ENCODE peak calls at places on chromosomes 5 and 9, in four cellular contexts. E, H, Y and A are unnamed samples.
A peak's percentile ranks its signal among the peaks of the same experiment; 100 is the strongest.

GRCh38 chr5:140242890-140243585 is 59.9 kb downstream of the PFDN1 start:
- DNase-seq in E (no peak), H (no peak), Y (no peak), A (no peak)

GRCh38 chr5:99019812-99020697 is 91.2 kb upstream of the CHD1 start:
- DNase-seq in E (peak; percentile 40), H (peak; percentile 79), Y (peak; percentile 88), A (peak; percentile 74)

GRCh38 chr5:125017796-125018195 is 271.4 kb upstream of the ZNF608 start:
- DNase-seq in E (peak; percentile 11), H (no peak), Y (no peak), A (no peak)

GRCh38 chr5:180866985-180867384 is 5.9 kb upstream of the ZFP62 start:
- DNase-seq in E (no peak), H (no peak), Y (no peak), A (no peak)

GRCh38 chr5:73120222-73121108 is at the start of gene TMEM171:
- DNase-seq in E (peak; percentile 36), H (peak; percentile 44), Y (no peak), A (no peak)

GRCh38 chr9:74663456-74663855 is 166.3 kb downstream of the RORB start:
- DNase-seq in E (no peak), H (peak; percentile 48), Y (no peak), A (no peak)

GRCh38 chr5:151758141-151758429 is 346 bp downstream of the ATOX1 start:
- DNase-seq in E (no peak), H (no peak), Y (no peak), A (no peak)

GRCh38 chr9:19231126-19232035 is 888 bp downstream of the DENND4C start:
- DNase-seq in E (peak; percentile 20), H (peak; percentile 26), Y (no peak), A (no peak)

DNA sequence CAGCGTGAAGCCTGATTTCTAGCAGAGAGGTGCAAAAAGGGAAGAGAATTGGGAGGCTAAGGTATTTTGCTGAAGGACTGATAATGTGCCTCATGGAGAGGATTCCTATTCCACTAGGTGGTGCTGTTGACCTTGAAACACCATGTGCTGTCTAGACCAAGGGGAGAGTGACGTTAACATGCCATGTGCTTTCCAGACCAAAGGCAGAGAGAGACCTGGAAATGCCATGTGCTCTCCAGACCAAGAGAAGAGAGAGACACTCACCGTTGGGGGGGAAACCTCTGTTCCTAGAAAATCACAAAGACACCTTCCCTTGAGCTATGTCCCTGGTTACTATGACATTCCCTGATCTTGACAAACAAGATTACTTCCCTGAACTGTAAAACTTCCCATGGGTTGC is 286.0 kb upstream of the TUSC1 start:
- DNase-seq in E (peak; percentile 82), H (peak; percentile 61), Y (peak; percentile 15), A (peak; percentile 1)
- TF ChIP-seq CTCF in E (peak; percentile 54), H (peak; percentile 48), Y (peak; percentile 54), A (peak; percentile 65)

DNA sequence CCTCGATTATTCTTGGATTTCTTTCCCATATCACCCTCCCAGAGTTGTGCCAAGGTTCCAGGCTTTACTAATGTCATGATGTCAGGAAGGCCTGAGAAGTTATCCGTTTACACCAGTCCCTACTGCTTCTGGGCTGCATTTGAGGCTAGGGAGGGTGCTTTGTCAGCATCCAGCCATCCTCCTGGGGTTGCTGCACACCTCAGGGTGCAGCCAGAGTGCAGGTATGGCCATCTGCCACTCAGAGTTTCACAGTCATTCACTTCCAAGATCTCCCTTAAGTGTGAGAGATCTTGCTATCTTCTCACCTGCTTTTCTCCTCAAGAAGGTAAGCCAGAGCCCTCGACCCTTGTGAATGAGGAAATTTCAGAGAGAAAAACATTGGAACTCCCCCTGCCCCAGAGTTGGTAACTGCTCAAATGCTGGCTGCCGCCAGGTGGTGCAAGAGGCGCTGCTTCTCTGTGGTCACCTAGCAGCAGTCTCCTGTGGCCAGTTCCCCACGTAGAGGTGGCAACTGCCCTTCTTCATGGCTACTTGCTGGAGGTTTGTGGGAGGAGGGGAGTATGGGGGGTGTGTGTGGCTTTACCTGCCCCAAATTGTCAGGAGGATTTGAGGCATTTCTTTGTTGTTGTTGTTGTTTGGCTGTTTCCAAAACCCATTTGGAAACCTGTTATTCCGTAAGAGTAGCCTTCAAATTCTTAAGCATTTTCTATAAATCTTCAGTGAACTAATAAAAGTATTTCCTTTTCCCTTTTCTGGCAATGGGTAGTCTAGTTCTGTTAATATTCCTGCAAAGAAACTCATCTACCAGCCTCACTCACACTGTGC is 259.6 kb upstream of the DMRT1 start:
- DNase-seq in E (peak; percentile 35), H (peak; percentile 4), Y (no peak), A (no peak)
- TF ChIP-seq CTCF in E (peak; percentile 49), H (peak; percentile 48), Y (peak; percentile 23), A (peak; percentile 83)

GRCh38 chr5:169512385-169512784 is 71.2 kb upstream of the SPDL1 start:
- DNase-seq in E (no peak), H (no peak), Y (no peak), A (no peak)

GRCh38 chr5:169507051-169507450 is 76.5 kb upstream of the SPDL1 start:
- DNase-seq in E (no peak), H (no peak), Y (no peak), A (no peak)

DNA sequence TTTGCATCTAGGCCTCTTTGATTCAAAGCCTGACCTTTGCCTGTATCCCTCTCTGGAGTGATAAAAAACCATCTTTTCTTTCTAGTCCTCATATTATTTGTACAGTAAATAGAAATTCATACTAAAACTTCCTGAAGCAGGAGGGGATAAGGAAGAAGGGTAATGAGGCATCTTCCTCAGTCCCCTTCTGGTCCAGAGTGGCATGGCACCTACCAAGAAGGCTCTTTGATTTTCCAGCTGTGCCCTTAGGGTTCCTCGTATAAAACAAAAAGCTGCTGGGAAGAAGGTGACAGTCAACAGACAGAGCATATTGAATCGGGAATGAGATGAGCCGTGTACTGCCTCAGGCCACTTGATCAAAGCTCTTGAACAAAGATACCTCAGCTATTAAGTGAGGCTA is 71.9 kb upstream of the SPDL1 start:
- DNase-seq in E (no peak), H (no peak), Y (no peak), A (no peak)
- TF ChIP-seq CTCF in E (no peak), H (peak; percentile 11), Y (peak; percentile 12), A (peak; percentile 15)

DNA sequence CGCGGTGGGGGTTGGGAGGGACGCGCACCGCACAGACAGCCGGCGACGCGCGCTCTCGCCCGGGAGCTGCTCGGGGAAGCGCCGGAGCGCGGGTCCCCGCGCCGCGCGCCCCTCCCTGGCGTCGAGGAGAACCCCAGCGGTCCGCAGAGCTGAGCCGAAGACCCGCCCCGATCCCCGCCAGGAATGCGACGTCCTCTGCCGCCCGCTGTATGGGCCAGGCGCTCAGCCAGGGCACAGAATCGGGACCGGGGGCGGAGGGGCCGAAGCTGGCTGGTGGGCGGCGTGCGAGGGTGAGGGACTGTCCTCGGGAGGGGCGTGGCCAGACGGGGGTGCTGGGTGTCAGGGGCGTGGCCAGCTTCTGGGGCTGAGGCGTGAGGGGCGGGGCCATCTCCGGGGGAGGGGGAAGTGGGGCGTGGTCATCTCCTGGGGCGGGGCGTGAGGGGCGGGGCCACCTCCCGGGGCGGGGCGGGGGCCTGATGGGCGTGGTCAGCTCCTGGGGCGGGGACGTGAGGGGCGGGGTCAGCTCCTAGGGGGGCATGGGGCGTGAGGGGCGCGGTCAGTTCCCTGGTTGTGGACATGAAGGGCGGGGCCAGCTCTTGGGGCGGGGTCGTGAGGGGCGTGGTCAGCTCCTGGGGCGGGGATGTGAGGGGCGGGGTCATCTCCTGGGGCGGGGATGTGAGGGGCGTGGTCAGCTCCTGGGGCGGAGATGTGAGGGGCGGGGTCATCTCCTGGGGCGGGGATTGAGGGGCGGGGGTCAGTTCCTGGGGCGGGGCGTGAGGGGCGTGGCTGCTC is 965 bp downstream of the PTGDS start:
- DNase-seq in E (peak; percentile 89), H (peak; percentile 92), Y (no peak), A (no peak)
- TF ChIP-seq CTCF in E (no peak), H (no peak), Y (no peak), A (no peak)

GRCh38 chr5:77082280-77082679 is 4.8 kb downstream of the ZBED3 start:
- DNase-seq in E (no peak), H (no peak), Y (no peak), A (no peak)

GRCh38 chr5:77080905-77081304 is 6.2 kb downstream of the ZBED3 start:
- DNase-seq in E (no peak), H (no peak), Y (no peak), A (no peak)

GRCh38 chr5:77083088-77083487 is 4.0 kb downstream of the ZBED3 start:
- DNase-seq in E (no peak), H (no peak), Y (no peak), A (no peak)

GRCh38 chr5:77087484-77088291 is 603 bp upstream of the ZBED3 start:
- DNase-seq in E (no peak), H (peak; percentile 95), Y (no peak), A (no peak)

GRCh38 chr5:77086611-77087483 is at the start of gene ZBED3:
- DNase-seq in E (peak; percentile 89), H (peak; percentile 72), Y (peak; percentile 45), A (peak; percentile 70)
- TF ChIP-seq CTCF in E (peak; percentile 44), H (peak; percentile 40), Y (peak; percentile 48), A (peak; percentile 30)